ENCODE peak calls at places on chromosomes 6 and 20, in ten cellular contexts. U is left lung; D is GM23338; Z is IMR-90; S is lower lobe of right lung; Q is effector memory CD4-positive, alpha-beta T cell; I is lower leg skin; O is fibroblast of lung; F is HL-60; P is upper lobe of right lung. J is an unnamed sample.

GRCh38 chr6:75975904-75976303 is 96.6 kb downstream of the IMPG1 start:
- DNase-seq in U (no peak), D (no peak), Z (no peak), S (no peak), Q (no peak), I (no peak), O (no peak), F (no peak), P (no peak), J (no peak)

GRCh38 chr6:156719395-156719719 is 57.8 kb upstream of the ARID1B start:
- DNase-seq in U (no peak), D (no peak), Z (no peak), S (no peak), Q (no peak), I (no peak), O (no peak), F (no peak), P (no peak), J (no peak)

GRCh38 chr6:129345890-129346289 is 364.1 kb downstream of the ARHGAP18 start:
- DNase-seq in U (no peak), D (no peak), Z (peak; percentile 91), S (no peak), Q (no peak), I (no peak), O (peak; percentile 87), F (no peak), P (no peak), J (peak; percentile 73)

GRCh38 chr6:27213544-27214125 is 33.9 kb upstream of the PRSS16 start:
- DNase-seq in U (no peak), D (peak; percentile 72), Z (peak; percentile 29), S (no peak), Q (no peak), I (no peak), O (peak; percentile 40), F (no peak), P (no peak), J (peak; percentile 21)

GRCh38 chr6:26089272-26089671 is 2.0 kb downstream of the HFE start:
- DNase-seq in U (no peak), D (no peak), Z (no peak), S (no peak), Q (no peak), I (no peak), O (no peak), F (no peak), P (no peak), J (no peak)

GRCh38 chr6:27684264-27685211 is 211.6 kb upstream of the ZNF184 start:
- DNase-seq in U (no peak), D (peak; percentile 92), Z (peak; percentile 76), S (no peak), Q (peak; percentile 39), I (no peak), O (peak; percentile 92), F (peak; percentile 43), P (no peak), J (peak; percentile 49)

GRCh38 chr6:77026341-77026740 is 436.9 kb downstream of the HTR1B start:
- DNase-seq in U (no peak), D (no peak), Z (no peak), S (no peak), Q (no peak), I (no peak), O (no peak), F (no peak), P (no peak), J (no peak)

GRCh38 chr6:41157323-41157722 is 3.2 kb upstream of the TREML1 start:
- DNase-seq in U (no peak), D (no peak), Z (no peak), S (peak; percentile 62), Q (no peak), I (no peak), O (no peak), F (peak; percentile 21), P (no peak), J (no peak)

GRCh38 chr6:35449287-35449881 is 2.8 kb upstream of the FANCE start:
- DNase-seq in U (no peak), D (peak; percentile 93), Z (peak; percentile 72), S (no peak), Q (no peak), I (no peak), O (peak; percentile 52), F (no peak), P (no peak), J (peak; percentile 62)

GRCh38 chr20:43603124-43603523 is 12.4 kb downstream of the IFT52 start:
- DNase-seq in U (no peak), D (no peak), Z (no peak), S (no peak), Q (no peak), I (no peak), O (no peak), F (no peak), P (no peak), J (no peak)

GRCh38 chr20:58889334-58890072 is 37.0 kb downstream of the GNAS start:
- DNase-seq in U (peak; percentile 82), D (no peak), Z (no peak), S (peak; percentile 54), Q (no peak), I (no peak), O (no peak), F (no peak), P (no peak), J (no peak)

GRCh38 chr6:21005816-21006553 is 471.7 kb downstream of the CDKAL1 start:
- DNase-seq in U (no peak), D (no peak), Z (peak; percentile 94), S (no peak), Q (no peak), I (no peak), O (peak; percentile 93), F (no peak), P (no peak), J (peak; percentile 94)

GRCh38 chr6:7561153-7561964 is 19.9 kb downstream of the DSP start:
- DNase-seq in U (no peak), D (no peak), Z (peak; percentile 27), S (no peak), Q (no peak), I (no peak), O (no peak), F (no peak), P (no peak), J (no peak)
- H3K4me3 ChIP-seq in U (no peak overlapping the region), D (no peak overlapping the region), Z (no peak overlapping the region), S (no peak overlapping the region), Q (no peak overlapping the region), I (no peak overlapping the region), O (no peak overlapping the region), F (no peak overlapping the region), P (no peak overlapping the region), J (no peak overlapping the region)

GRCh38 chr6:43274127-43274915 is 23.7 kb upstream of the SLC22A7 start:
- DNase-seq in U (no peak), D (no peak), Z (no peak), S (no peak), Q (no peak), I (no peak), O (no peak), F (no peak), P (no peak), J (no peak)
- H3K4me3 ChIP-seq in U (no peak overlapping the region), D (peak overlapping the region; percentile 78), Z (no peak overlapping the region), S (no peak overlapping the region), Q (no peak overlapping the region), I (no peak overlapping the region), O (no peak overlapping the region), F (no peak overlapping the region), P (no peak overlapping the region), J (no peak overlapping the region)

DNA sequence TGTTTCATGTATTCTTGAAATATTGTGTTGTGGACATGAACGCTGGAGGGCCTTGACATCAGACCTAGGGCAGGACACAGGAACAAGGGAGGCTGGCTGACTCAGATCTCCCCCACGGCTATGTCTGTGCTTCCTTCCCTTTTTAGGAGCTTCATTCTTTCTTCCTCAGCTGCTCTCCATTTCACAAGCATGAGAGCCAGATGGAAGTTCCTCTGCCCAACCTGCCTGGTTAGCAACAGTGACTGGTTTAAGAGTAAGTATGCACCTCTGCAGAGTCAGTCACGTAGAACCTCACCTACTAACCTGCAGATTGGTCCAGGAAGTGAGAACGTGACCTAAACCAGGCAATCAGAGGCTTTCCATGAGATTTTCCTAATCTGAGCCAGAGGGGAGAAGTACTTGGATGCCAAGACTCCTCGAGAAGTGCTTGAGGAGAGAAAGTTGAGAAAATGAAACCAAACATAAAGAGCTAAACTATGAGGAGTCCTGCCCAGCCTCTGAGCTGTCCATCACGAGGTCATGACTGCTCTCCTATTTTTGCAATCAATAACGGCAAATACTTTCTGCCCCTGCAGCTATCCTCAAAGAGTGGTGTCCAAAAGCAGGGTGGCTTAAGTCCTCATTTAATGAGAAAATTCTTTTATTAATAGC is 465.2 kb upstream of the CITED2 start:
- DNase-seq in U (no peak), D (no peak), Z (no peak), S (peak; percentile 69), Q (no peak), I (no peak), O (no peak), F (peak; percentile 69), P (peak; percentile 68), J (no peak)
- H3K4me3 ChIP-seq in U (no peak overlapping the region), D (no peak overlapping the region), Z (no peak overlapping the region), S (peak overlapping the region; percentile 26), Q (no peak overlapping the region), I (no peak overlapping the region), O (no peak overlapping the region), F (peak overlapping the region; percentile 43), P (peak overlapping the region; percentile 22), J (no peak overlapping the region)

GRCh38 chr6:30789606-30790005 is 45.3 kb upstream of the IER3 start:
- DNase-seq in U (no peak), D (no peak), Z (no peak), S (no peak), Q (no peak), I (no peak), O (no peak), F (no peak), P (no peak), J (no peak)

GRCh38 chr6:30798501-30798900 is 54.2 kb upstream of the IER3 start:
- DNase-seq in U (no peak), D (no peak), Z (peak; percentile 52), S (no peak), Q (no peak), I (no peak), O (no peak), F (no peak), P (no peak), J (peak; percentile 49)

GRCh38 chr6:30790734-30791383 is 46.5 kb upstream of the IER3 start:
- DNase-seq in U (no peak), D (peak; percentile 69), Z (no peak), S (no peak), Q (no peak), I (no peak), O (no peak), F (no peak), P (no peak), J (no peak)

GRCh38 chr6:30795549-30796293 is 51.4 kb upstream of the IER3 start:
- DNase-seq in U (no peak), D (no peak), Z (no peak), S (no peak), Q (no peak), I (no peak), O (no peak), F (no peak), P (no peak), J (no peak)

DNA sequence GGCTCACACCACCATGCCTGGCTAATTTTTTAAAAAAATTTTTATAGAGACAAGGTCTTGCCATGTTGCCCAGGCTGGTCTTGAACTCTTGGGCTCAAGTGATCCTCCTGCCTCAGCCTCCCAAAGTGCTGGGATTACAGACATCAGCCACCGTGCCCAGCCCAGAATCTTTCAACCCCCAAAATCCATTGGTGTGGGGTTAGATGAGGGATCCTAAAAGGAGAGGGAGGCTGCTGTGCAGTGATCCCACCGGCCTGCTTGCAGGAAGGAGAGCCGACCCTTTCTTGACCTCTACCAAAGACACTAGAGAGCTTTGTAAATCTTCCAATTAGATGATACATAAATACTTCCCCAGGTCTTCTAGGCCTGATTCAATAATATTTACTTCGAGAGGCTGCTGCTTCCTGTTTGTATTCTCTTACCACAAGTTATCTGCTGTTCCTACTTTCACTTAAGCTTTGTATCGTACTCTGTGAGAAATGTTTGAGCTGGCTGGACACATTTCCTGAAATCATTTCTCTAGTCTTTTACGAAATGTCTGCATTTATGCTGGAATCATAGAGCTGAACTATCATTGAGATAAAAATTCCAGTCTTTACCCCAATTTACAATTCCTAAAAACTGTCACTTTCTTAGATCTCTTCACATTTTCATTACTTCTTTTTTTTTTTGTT is 49.3 kb upstream of the IER3 start:
- DNase-seq in U (no peak), D (no peak), Z (peak; percentile 85), S (no peak), Q (no peak), I (no peak), O (peak; percentile 62), F (no peak), P (no peak), J (peak; percentile 87)
- H3K4me3 ChIP-seq in U (no peak overlapping the region), D (no peak overlapping the region), Z (no peak overlapping the region), S (no peak overlapping the region), Q (peak overlapping the region; percentile 20), I (no peak overlapping the region), O (no peak overlapping the region), F (no peak overlapping the region), P (no peak overlapping the region), J (no peak overlapping the region)